ENCODE peak calls at places on chromosomes 4 and X, in ten cellular contexts. E is lower leg skin, U is right lobe of liver, X is spleen, P is NB4, S is Peyer's patch, M is heart left ventricle, C is adrenal gland, G is transverse colon, D is A549. V is an unnamed sample.

GRCh38 chr4:30538794-30539193 is 181.4 kb upstream of the PCDH7 start:
- DNase-seq in E (no peak), S (no peak), X (no peak), M (no peak), U (no peak), C (no peak), P (no peak), D (no peak), G (no peak), V (no peak)

GRCh38 chr4:75557696-75558095 is 1.8 kb downstream of the ODAPH start:
- DNase-seq in C (no peak), D (no peak), M (no peak), G (no peak), P (no peak), X (no peak), E (no peak), S (peak; percentile 51), U (no peak), V (no peak)

GRCh38 chr4:6372649-6373525 is 99.5 kb downstream of the PPP2R2C start:
- DNase-seq in D (peak; percentile 47), C (no peak), U (no peak), M (no peak), S (no peak), G (no peak), X (no peak), P (peak; percentile 49), E (no peak), V (no peak)

GRCh38 chr4:160038560-160038959 is 935.7 kb downstream of the RAPGEF2 start:
- DNase-seq in U (no peak), M (no peak), S (no peak), C (no peak), E (no peak), G (no peak), P (no peak), D (peak; percentile 25), X (no peak), V (no peak)

GRCh38 chrX:140298946-140299345 is 205.9 kb downstream of the SOX3 start:
- DNase-seq in D (no peak), U (no peak), G (no peak), M (no peak), S (no peak), E (no peak), X (no peak), P (no peak), C (no peak), V (no peak)

GRCh38 chr4:138952405-138952804 is 63.2 kb upstream of the NOCT start:
- DNase-seq in U (no peak), S (no peak), D (no peak), E (no peak), G (no peak), M (no peak), X (no peak), C (no peak), P (no peak), V (no peak)

GRCh38 chr4:183909187-183909586 is 4.1 kb downstream of the STOX2 start:
- DNase-seq in E (no peak), D (no peak), M (no peak), S (no peak), U (no peak), X (no peak), G (no peak), P (no peak), C (no peak), V (no peak)

GRCh38 chrX:108362026-108362425 is 76.2 kb downstream of the COL4A6 start:
- DNase-seq in P (no peak), S (no peak), E (no peak), U (no peak), M (no peak), G (no peak), C (no peak), D (no peak), X (no peak), V (no peak)

GRCh38 chrX:42803320-42803719 is 25.4 kb upstream of the PPP1R2C start:
- DNase-seq in G (no peak), M (no peak), C (no peak), X (no peak), S (no peak), P (no peak), U (no peak), D (no peak), E (no peak), V (no peak)

GRCh38 chr4:80155286-80155982 is 41.9 kb upstream of the PRDM8 start:
- DNase-seq in G (no peak), C (no peak), M (no peak), X (no peak), S (no peak), D (no peak), E (no peak), P (no peak), U (no peak), V (no peak)

GRCh38 chr4:3205995-3206394 is 43.0 kb upstream of the MSANTD1 start:
- DNase-seq in G (no peak), P (no peak), D (no peak), M (no peak), X (no peak), E (peak; percentile 68), U (peak; percentile 88), S (no peak), C (no peak), V (no peak)

GRCh38 chrX:5051831-5052491 is 1176.7 kb downstream of the NLGN4X start:
- DNase-seq in G (peak; percentile 13), E (peak; percentile 86), D (peak; percentile 71), X (no peak), S (no peak), C (peak; percentile 74), P (no peak), U (peak; percentile 33), M (peak; percentile 25), V (peak; percentile 36)

GRCh38 chrX:105477351-105477750 is 256.9 kb upstream of the TEX13A start:
- DNase-seq in M (no peak), P (no peak), D (no peak), C (no peak), X (no peak), E (no peak), G (no peak), S (no peak), U (no peak), V (no peak)

GRCh38 chrX:70043685-70044084 is 6.1 kb downstream of the AWAT2 start:
- DNase-seq in E (peak; percentile 66), M (no peak), C (no peak), X (peak; percentile 51), U (no peak), D (no peak), G (no peak), S (no peak), P (no peak), V (no peak)

GRCh38 chrX:33211356-33212254 is at the start of gene DMD:
- DNase-seq in P (no peak), U (no peak), X (no peak), C (peak; percentile 38), D (no peak), S (no peak), G (peak; percentile 20), M (peak; percentile 53), E (no peak), V (peak; percentile 50)

GRCh38 chr4:170090667-170091052 is 904 bp upstream of the AADAT start:
- DNase-seq in M (no peak), D (no peak), P (no peak), X (no peak), C (no peak), U (no peak), S (no peak), E (no peak), G (no peak), V (no peak)

DNA sequence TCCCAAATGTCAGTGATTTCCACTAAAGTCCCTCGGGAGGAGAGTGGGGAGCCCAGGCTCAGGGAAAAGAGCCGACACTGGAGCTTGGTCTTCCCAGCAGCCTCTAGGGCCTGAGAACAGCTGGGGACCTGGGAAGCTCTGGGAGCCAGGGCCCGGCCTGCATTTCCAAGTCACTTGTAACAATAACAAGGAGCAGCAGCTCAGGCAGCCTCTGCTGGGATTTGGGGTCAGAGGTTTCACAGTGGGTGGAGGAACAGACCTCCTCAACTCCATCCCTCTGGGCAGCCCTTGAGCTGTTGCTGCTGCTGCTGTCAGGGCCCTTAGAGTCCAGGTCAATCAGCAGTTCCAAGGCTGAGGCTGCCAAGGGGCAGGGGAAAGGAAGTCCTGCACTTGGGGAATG is 11.1 kb downstream of the STARD8 start:
- DNase-seq in S (no peak), P (no peak), M (peak; percentile 59), U (no peak), C (no peak), G (no peak), E (no peak), X (no peak), D (no peak), V (no peak)
- TF ChIP-seq POLR2A in S (no peak), P (no peak), M (no peak), U (no peak), C (no peak), G (no peak), E (no peak), X (no peak), D (no peak), V (no peak)

DNA sequence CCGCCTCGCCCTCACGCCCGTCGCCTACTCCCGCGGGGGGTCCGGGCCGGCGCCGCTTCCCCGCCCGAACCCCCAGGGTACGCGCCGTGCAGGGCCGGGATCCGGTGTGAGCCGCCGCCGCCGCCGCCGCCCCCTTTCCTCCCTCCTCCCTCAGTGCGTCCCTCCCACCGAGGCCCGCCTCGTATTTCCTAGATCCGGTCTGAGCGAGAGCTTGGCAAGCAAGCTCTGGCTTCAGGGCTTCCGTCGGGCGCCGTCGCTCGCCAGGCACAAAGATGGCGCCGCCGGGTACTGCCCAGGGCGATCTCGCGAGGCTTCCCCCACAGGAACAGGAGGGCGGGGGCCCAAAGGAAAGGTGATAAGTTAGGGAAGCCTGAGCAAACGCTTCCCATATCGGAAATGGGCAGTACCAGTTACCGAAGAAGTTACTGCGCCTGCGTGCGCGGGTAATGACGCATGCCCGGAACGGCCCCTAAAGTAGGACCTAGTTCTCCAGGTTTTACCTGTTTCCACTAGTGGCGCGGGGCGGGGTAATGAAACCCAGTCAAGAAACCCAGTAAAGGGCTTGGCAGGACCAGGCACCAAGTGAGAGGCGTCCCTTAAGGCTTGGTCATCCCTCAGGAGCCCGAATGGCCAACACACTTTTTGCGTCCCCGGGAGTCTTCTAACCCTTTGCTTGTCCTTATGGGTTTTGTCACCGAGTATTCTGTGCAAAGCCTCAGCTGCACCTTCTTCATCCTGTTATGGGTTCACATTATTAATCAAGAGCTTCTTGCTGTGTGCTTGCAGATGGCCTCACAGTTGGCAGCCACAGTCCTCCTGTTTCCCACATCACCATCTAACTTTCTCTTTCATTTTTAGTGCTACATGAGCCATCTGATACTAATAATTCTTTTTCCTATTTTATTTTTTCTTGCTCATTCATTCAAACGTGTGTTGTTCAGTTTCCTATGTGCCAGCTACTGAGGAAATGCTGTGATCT is at the start of gene TAB3:
- DNase-seq in G (peak; percentile 95), D (peak; percentile 97), X (peak; percentile 97), S (peak; percentile 93), U (peak; percentile 94), C (peak; percentile 93), E (peak; percentile 98), M (peak; percentile 92), P (peak; percentile 96), V (peak; percentile 96)
- TF ChIP-seq POLR2A in G (peak; percentile 28), D (peak; percentile 50), X (no peak), S (peak; percentile 41), U (peak; percentile 46), C (peak; percentile 39), E (no peak), M (peak; percentile 53), P (peak; percentile 43), V (peak; percentile 70)

GRCh38 chr4:55553442-55553841 is 6.7 kb upstream of the CLOCK start:
- DNase-seq in D (no peak), S (peak; percentile 47), X (no peak), E (no peak), U (peak; percentile 48), M (peak; percentile 21), C (no peak), G (peak; percentile 38), P (no peak), V (peak; percentile 12)
- TF ChIP-seq POLR2A in D (no peak), S (no peak), X (no peak), E (no peak), U (no peak), M (no peak), C (no peak), G (no peak), P (no peak), V (no peak)

GRCh38 chrX:104165894-104166734 is at the start of gene FAM199X:
- DNase-seq in X (peak; percentile 97), U (peak; percentile 90), C (peak; percentile 85), G (peak; percentile 90), S (peak; percentile 80), M (peak; percentile 89), D (peak; percentile 92), E (peak; percentile 96), P (peak; percentile 92), V (peak; percentile 89)
- TF ChIP-seq POLR2A in X (no peak), U (peak; percentile 89), C (peak; percentile 85), G (peak; percentile 44), S (peak; percentile 79), M (peak; percentile 71), D (peak; percentile 72), E (no peak), P (peak; percentile 17), V (peak; percentile 74)